ENCODE peak calls at places on chromosomes 1 and 21, in seven cellular contexts. Y is H9, J is DND-41, E is fibroblast of lung, V is psoas muscle, Q is colonic mucosa, Z is lower lobe of right lung. P is an unnamed sample. For H3K9me3, the result is how much of the 10 kb centered on the place peaks cover.

GRCh38 chr1:227870375-227870774 is 54.9 kb downstream of the PRSS38 start:
- DNase-seq in Y (no peak), J (peak), E (no peak), V (no peak), Q (no peak), Z (no peak), P (no peak)

GRCh38 chr1:29894311-29894710 is 658.0 kb downstream of the PTPRU start:
- DNase-seq in Y (no peak), J (no peak), E (no peak), V (no peak), Q (no peak), Z (no peak), P (no peak)

GRCh38 chr1:172567720-172568119 is 34.8 kb downstream of the SUCO start:
- DNase-seq in Y (no peak), J (no peak), E (no peak), V (no peak), Q (no peak), Z (no peak), P (no peak)

GRCh38 chr1:219385786-219386427 is 212.2 kb downstream of the LYPLAL1 start:
- DNase-seq in Y (peak), J (peak), E (peak), V (peak), Q (peak), Z (no peak), P (no peak)

GRCh38 chr1:1972976-1973715 is 30.4 kb downstream of the CFAP74 start:
- DNase-seq in Y (no peak), J (no peak), E (no peak), V (no peak), Q (no peak), Z (no peak), P (no peak)

GRCh38 chr1:109783436-109783835 is 19.7 kb upstream of the EPS8L3 start:
- DNase-seq in Y (no peak), J (no peak), E (peak), V (no peak), Q (no peak), Z (peak), P (peak)

GRCh38 chr21:26795866-26796329 is 49.3 kb downstream of the ADAMTS1 start:
- DNase-seq in Y (no peak), J (peak), E (peak), V (no peak), Q (peak), Z (no peak), P (no peak)

GRCh38 chr1:53163291-53163768 is 20.9 kb upstream of the SLC1A7 start:
- DNase-seq in Y (peak), J (no peak), E (no peak), V (no peak), Q (no peak), Z (no peak), P (no peak)

GRCh38 chr1:43144228-43144627 is 27.9 kb downstream of the EBNA1BP2 start:
- DNase-seq in Y (no peak), J (no peak), E (peak), V (no peak), Q (no peak), Z (no peak), P (no peak)

GRCh38 chr21:35210093-35210492 is 161.0 kb upstream of the RUNX1 start:
- DNase-seq in Y (no peak), J (no peak), E (no peak), V (no peak), Q (no peak), Z (no peak), P (no peak)

GRCh38 chr1:21904475-21904724 is 32.7 kb downstream of the HSPG2 start:
- DNase-seq in Y (no peak), J (no peak), E (no peak), V (no peak), Q (peak), Z (no peak), P (no peak)

GRCh38 chr1:211378844-211379243 is 52.2 kb downstream of the TRAF5 start:
- DNase-seq in Y (no peak), J (no peak), E (peak), V (no peak), Q (no peak), Z (no peak), P (no peak)

GRCh38 chr1:13832100-13832499 is 132.1 kb downstream of the PRDM2 start:
- DNase-seq in Y (no peak), J (no peak), E (no peak), V (no peak), Q (no peak), Z (no peak), P (no peak)

GRCh38 chr1:69451196-69451595 is 116.5 kb upstream of the LRRC7 start:
- DNase-seq in Y (peak), J (no peak), E (no peak), V (no peak), Q (no peak), Z (no peak), P (no peak)

GRCh38 chr1:107545056-107545597 is 404.3 kb downstream of the NTNG1 start:
- DNase-seq in Y (no peak), J (peak), E (no peak), V (no peak), Q (no peak), Z (no peak), P (no peak)

GRCh38 chr1:107548276-107548675 is 407.4 kb downstream of the NTNG1 start:
- DNase-seq in Y (no peak), J (no peak), E (no peak), V (no peak), Q (no peak), Z (no peak), P (no peak)

GRCh38 chr1:107547363-107548155 is 406.7 kb downstream of the NTNG1 start:
- DNase-seq in Y (no peak), J (no peak), E (no peak), V (no peak), Q (no peak), Z (no peak), P (no peak)

GRCh38 chr1:107544285-107544684 is 403.4 kb downstream of the NTNG1 start:
- DNase-seq in Y (no peak), J (no peak), E (no peak), V (no peak), Q (no peak), Z (no peak), P (no peak)

GRCh38 chr1:107546571-107546970 is 405.7 kb downstream of the NTNG1 start:
- DNase-seq in Y (no peak), J (peak), E (no peak), V (no peak), Q (no peak), Z (no peak), P (no peak)
- H3K27ac ChIP-seq in Y (no peak), J (peak), E (no peak), V (no peak), Q (no peak), Z (no peak), P (no peak)

DNA sequence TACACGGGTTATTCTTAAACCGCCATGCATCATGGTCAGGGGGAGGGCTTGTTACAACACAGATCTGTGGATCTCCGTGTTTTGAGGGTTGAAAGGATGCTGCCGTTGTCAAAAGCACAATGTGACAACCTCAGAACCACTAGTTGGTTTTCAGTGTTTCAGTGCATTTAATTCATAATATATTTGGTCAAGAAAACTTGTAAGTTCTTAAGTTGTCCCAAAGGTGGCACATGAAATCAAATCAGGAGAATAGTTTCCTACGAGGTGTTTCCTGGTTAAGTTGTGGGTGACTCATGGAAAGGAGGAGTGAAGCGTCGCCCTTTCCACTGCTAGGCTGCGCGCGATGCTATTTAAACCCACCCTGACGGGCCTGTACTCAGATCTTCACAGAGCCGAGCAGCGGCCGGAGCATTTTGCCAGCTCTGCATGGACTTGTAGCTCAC is 1531.5 kb upstream of the TPTE start:
- DNase-seq in Y (no peak), J (no peak), E (no peak), V (no peak), Q (no peak), Z (no peak), P (no peak)
- H3K9me3 ChIP-seq in Y (half or more), J (half or more), E (under half), V (under half), Q (under half), Z (under half), P (under half)

DNA sequence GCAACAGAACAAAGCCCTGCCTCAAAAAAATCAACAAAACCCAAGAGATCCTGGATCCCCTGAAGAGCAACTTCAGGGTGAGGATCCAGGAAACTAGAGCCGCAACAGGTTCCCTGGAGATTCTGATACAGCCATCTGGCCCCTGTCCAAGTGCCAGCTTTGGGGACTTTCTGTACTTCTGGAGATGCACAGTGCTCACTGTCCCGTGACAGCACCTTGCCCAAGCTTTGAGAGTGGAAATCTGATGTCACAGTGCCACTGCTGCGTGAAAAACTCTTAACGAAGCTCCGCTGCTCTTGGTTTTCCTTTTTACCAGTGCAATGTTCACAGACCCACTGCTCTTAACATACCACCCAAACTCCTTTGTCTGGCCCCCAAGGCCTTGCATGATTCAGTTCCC is 26.3 kb downstream of the STK40 start:
- DNase-seq in Y (no peak), J (no peak), E (no peak), V (no peak), Q (no peak), Z (no peak), P (no peak)
- H3K27ac ChIP-seq in Y (no peak), J (no peak), E (no peak), V (no peak), Q (no peak), Z (peak), P (no peak)

GRCh38 chr1:245118066-245118465 is 36.7 kb upstream of the KIF26B start:
- DNase-seq in Y (no peak), J (no peak), E (no peak), V (no peak), Q (no peak), Z (no peak), P (no peak)
- H3K9me3 ChIP-seq in Y (under half), J (under half), E (under half), V (under half), Q (under half), Z (under half), P (under half)

GRCh38 chr1:55204997-55205396 is 10.2 kb downstream of the USP24 start:
- DNase-seq in Y (no peak), J (no peak), E (peak), V (no peak), Q (no peak), Z (no peak), P (no peak)
- H3K27ac ChIP-seq in Y (no peak), J (no peak), E (no peak), V (peak), Q (no peak), Z (no peak), P (no peak)

P was measured in Peyer's patch.